ENCODE peak calls at places on chromosomes 6 and 20, in eight cellular contexts. One of them, this sample, is unnamed.
A peak's percentile ranks its signal among the peaks of the same experiment; 100 is the strongest.

GRCh38 chr20:45105317-45105716 is 4.4 kb upstream of the KCNS1 start:
- DNase-seq in AG04449: no peak
- DNase-seq in kidney epithelial cell: no peak
- DNase-seq in HFF-Myc: no peak
- DNase-seq in neural progenitor cell: no peak
- DNase-seq in MCF 10A: no peak
- DNase-seq in cardiac fibroblast: no peak
- DNase-seq in NB4: no peak
- DNase-seq in this sample: no peak

GRCh38 chr20:58480455-58481356 is 34.5 kb downstream of the APCDD1L start:
- DNase-seq in AG04449: no peak
- DNase-seq in kidney epithelial cell: no peak
- DNase-seq in HFF-Myc: no peak
- DNase-seq in neural progenitor cell: no peak
- DNase-seq in MCF 10A: no peak
- DNase-seq in cardiac fibroblast: no peak
- DNase-seq in NB4: no peak
- DNase-seq in this sample: no peak

GRCh38 chr6:118325220-118325860 is 222.8 kb upstream of the PLN start:
- DNase-seq in AG04449: no peak
- DNase-seq in kidney epithelial cell: no peak
- DNase-seq in HFF-Myc: no peak
- DNase-seq in neural progenitor cell: no peak
- DNase-seq in MCF 10A: peak; percentile 42
- DNase-seq in cardiac fibroblast: peak; percentile 5
- DNase-seq in NB4: no peak
- DNase-seq in this sample: no peak

GRCh38 chr6:5279891-5280338 is 18.6 kb downstream of the FARS2 start:
- DNase-seq in AG04449: no peak
- DNase-seq in kidney epithelial cell: no peak
- DNase-seq in HFF-Myc: no peak
- DNase-seq in neural progenitor cell: no peak
- DNase-seq in MCF 10A: no peak
- DNase-seq in cardiac fibroblast: no peak
- DNase-seq in NB4: no peak
- DNase-seq in this sample: no peak

GRCh38 chr6:113644861-113645575 is 212.1 kb upstream of the MARCKS start:
- DNase-seq in AG04449: peak; percentile 99
- DNase-seq in kidney epithelial cell: peak; percentile 88
- DNase-seq in HFF-Myc: peak; percentile 93
- DNase-seq in neural progenitor cell: no peak
- DNase-seq in MCF 10A: peak; percentile 93
- DNase-seq in cardiac fibroblast: peak; percentile 88
- DNase-seq in NB4: no peak
- DNase-seq in this sample: peak; percentile 88

GRCh38 chr20:1274485-1275313 is 8.6 kb downstream of the SNPH start:
- DNase-seq in AG04449: no peak
- DNase-seq in kidney epithelial cell: no peak
- DNase-seq in HFF-Myc: no peak
- DNase-seq in neural progenitor cell: no peak
- DNase-seq in MCF 10A: no peak
- DNase-seq in cardiac fibroblast: no peak
- DNase-seq in NB4: no peak
- DNase-seq in this sample: no peak

GRCh38 chr6:12534454-12534853 is 182.1 kb upstream of the PHACTR1 start:
- DNase-seq in AG04449: no peak
- DNase-seq in kidney epithelial cell: no peak
- DNase-seq in HFF-Myc: no peak
- DNase-seq in neural progenitor cell: no peak
- DNase-seq in MCF 10A: no peak
- DNase-seq in cardiac fibroblast: no peak
- DNase-seq in NB4: no peak
- DNase-seq in this sample: no peak

GRCh38 chr20:34074101-34074760 is 37.8 kb downstream of the EIF2S2 start:
- DNase-seq in AG04449: no peak
- DNase-seq in kidney epithelial cell: no peak
- DNase-seq in HFF-Myc: no peak
- DNase-seq in neural progenitor cell: no peak
- DNase-seq in MCF 10A: no peak
- DNase-seq in cardiac fibroblast: no peak
- DNase-seq in NB4: no peak
- DNase-seq in this sample: no peak

GRCh38 chr6:139355172-139355571 is 19.3 kb downstream of the CITED2 start:
- DNase-seq in AG04449: no peak
- DNase-seq in kidney epithelial cell: no peak
- DNase-seq in HFF-Myc: no peak
- DNase-seq in neural progenitor cell: no peak
- DNase-seq in MCF 10A: no peak
- DNase-seq in cardiac fibroblast: no peak
- DNase-seq in NB4: no peak
- DNase-seq in this sample: no peak

GRCh38 chr20:62887147-62887859 is 25.7 kb upstream of the TCFL5 start:
- DNase-seq in AG04449: peak; percentile 33
- DNase-seq in kidney epithelial cell: no peak
- DNase-seq in HFF-Myc: no peak
- DNase-seq in neural progenitor cell: no peak
- DNase-seq in MCF 10A: no peak
- DNase-seq in cardiac fibroblast: peak; percentile 91
- DNase-seq in NB4: no peak
- DNase-seq in this sample: peak; percentile 82

GRCh38 chr6:19245656-19246055 is 591.5 kb upstream of the ID4 start:
- DNase-seq in AG04449: no peak
- DNase-seq in kidney epithelial cell: no peak
- DNase-seq in HFF-Myc: no peak
- DNase-seq in neural progenitor cell: no peak
- DNase-seq in MCF 10A: no peak
- DNase-seq in cardiac fibroblast: no peak
- DNase-seq in NB4: no peak
- DNase-seq in this sample: no peak

GRCh38 chr6:131062245-131063027 is 609 bp downstream of the EPB41L2 start:
- DNase-seq in AG04449: no peak
- DNase-seq in kidney epithelial cell: no peak
- DNase-seq in HFF-Myc: no peak
- DNase-seq in neural progenitor cell: peak; percentile 46
- DNase-seq in MCF 10A: peak; percentile 13
- DNase-seq in cardiac fibroblast: no peak
- DNase-seq in NB4: peak; percentile 40
- DNase-seq in this sample: no peak

GRCh38 chr20:36571564-36572504 is 1.6 kb upstream of the TGIF2 start:
- DNase-seq in AG04449: no peak
- DNase-seq in kidney epithelial cell: no peak
- DNase-seq in HFF-Myc: no peak
- DNase-seq in neural progenitor cell: peak; percentile 72
- DNase-seq in MCF 10A: no peak
- DNase-seq in cardiac fibroblast: no peak
- DNase-seq in NB4: peak; percentile 66
- DNase-seq in this sample: no peak

GRCh38 chr6:3764516-3765333 is 13.2 kb upstream of the PXDC1 start:
- DNase-seq in AG04449: no peak
- DNase-seq in kidney epithelial cell: no peak
- DNase-seq in HFF-Myc: no peak
- DNase-seq in neural progenitor cell: no peak
- DNase-seq in MCF 10A: no peak
- DNase-seq in cardiac fibroblast: no peak
- DNase-seq in NB4: peak; percentile 47
- DNase-seq in this sample: no peak

GRCh38 chr6:146041282-146041681 is 12.4 kb downstream of the GRM1 start:
- DNase-seq in AG04449: no peak
- DNase-seq in kidney epithelial cell: no peak
- DNase-seq in HFF-Myc: peak; percentile 4
- DNase-seq in neural progenitor cell: peak; percentile 70
- DNase-seq in MCF 10A: peak; percentile 66
- DNase-seq in cardiac fibroblast: peak; percentile 31
- DNase-seq in NB4: peak; percentile 47
- DNase-seq in this sample: no peak

GRCh38 chr20:31430568-31431095 is 9.8 kb upstream of the DEFB123 start:
- DNase-seq in AG04449: no peak
- DNase-seq in kidney epithelial cell: no peak
- DNase-seq in HFF-Myc: no peak
- DNase-seq in neural progenitor cell: no peak
- DNase-seq in MCF 10A: no peak
- DNase-seq in cardiac fibroblast: no peak
- DNase-seq in NB4: no peak
- DNase-seq in this sample: no peak

GRCh38 chr6:28218312-28219248 is 6.5 kb upstream of the ZSCAN9 start:
- DNase-seq in AG04449: no peak
- DNase-seq in kidney epithelial cell: no peak
- DNase-seq in HFF-Myc: no peak
- DNase-seq in neural progenitor cell: peak; percentile 69
- DNase-seq in MCF 10A: peak; percentile 58
- DNase-seq in cardiac fibroblast: peak; percentile 70
- DNase-seq in NB4: peak; percentile 88
- DNase-seq in this sample: no peak

GRCh38 chr6:106613590-106613989 is 15.7 kb downstream of the RTN4IP1 start:
- DNase-seq in AG04449: no peak
- DNase-seq in kidney epithelial cell: no peak
- DNase-seq in HFF-Myc: no peak
- DNase-seq in neural progenitor cell: no peak
- DNase-seq in MCF 10A: no peak
- DNase-seq in cardiac fibroblast: no peak
- DNase-seq in NB4: no peak
- DNase-seq in this sample: no peak

DNA sequence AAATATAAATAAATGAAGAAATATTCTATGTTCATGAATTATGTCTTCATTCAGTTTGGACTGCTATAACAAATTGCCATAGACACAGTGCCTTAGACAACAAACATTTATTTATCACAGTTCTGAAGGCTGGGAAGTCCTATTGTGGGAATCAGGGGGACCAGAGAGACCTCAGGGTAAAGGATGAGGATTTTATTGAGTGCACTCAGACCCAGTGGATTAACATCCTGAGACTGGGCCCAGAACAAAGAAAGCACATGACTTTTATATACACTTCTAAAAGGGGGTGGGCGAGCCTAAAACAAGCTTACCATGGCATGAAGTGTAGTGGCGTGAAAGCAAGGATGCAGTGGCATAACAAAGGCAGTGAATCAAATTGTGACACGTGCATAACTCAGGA is 26.9 kb upstream of the CBLN4 start:
- DNase-seq in AG04449: no peak
- DNase-seq in kidney epithelial cell: no peak
- DNase-seq in HFF-Myc: no peak
- DNase-seq in neural progenitor cell: no peak
- DNase-seq in MCF 10A: peak; percentile 3
- DNase-seq in cardiac fibroblast: no peak
- DNase-seq in NB4: peak; percentile 10
- DNase-seq in this sample: no peak
- TF ChIP-seq CTCF in AG04449: no peak
- TF ChIP-seq CTCF in kidney epithelial cell: no peak
- TF ChIP-seq CTCF in HFF-Myc: no peak
- TF ChIP-seq CTCF in neural progenitor cell: no peak
- TF ChIP-seq CTCF in MCF 10A: no peak
- TF ChIP-seq CTCF in cardiac fibroblast: no peak
- TF ChIP-seq CTCF in NB4: no peak
- TF ChIP-seq CTCF in this sample: no peak

DNA sequence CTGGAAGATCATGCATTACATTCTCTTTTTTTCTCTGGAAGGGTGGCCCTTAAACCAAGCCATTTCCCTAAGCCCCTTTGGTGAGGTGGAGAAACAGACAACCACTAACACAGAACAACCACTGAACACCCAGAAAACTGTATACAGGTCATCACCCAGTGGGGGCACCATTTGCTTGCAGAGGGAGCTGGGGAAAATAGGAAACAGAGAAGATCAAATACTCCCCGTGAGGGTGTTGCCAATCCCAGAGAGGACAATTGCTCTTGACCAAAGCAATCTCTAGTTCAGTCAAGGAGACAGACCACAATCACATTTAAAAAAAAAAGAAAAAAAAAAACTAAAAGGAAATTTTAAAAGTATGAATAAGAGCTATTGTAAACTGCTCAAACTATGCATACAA is 865 bp upstream of the DAAM2 start:
- DNase-seq in AG04449: no peak
- DNase-seq in kidney epithelial cell: no peak
- DNase-seq in HFF-Myc: no peak
- DNase-seq in neural progenitor cell: no peak
- DNase-seq in MCF 10A: peak; percentile 9
- DNase-seq in cardiac fibroblast: peak; percentile 41
- DNase-seq in NB4: peak; percentile 7
- DNase-seq in this sample: no peak
- TF ChIP-seq CTCF in AG04449: peak; percentile 31
- TF ChIP-seq CTCF in kidney epithelial cell: peak; percentile 21
- TF ChIP-seq CTCF in HFF-Myc: peak; percentile 25
- TF ChIP-seq CTCF in neural progenitor cell: peak; percentile 34
- TF ChIP-seq CTCF in MCF 10A: no peak
- TF ChIP-seq CTCF in cardiac fibroblast: peak; percentile 25
- TF ChIP-seq CTCF in NB4: no peak
- TF ChIP-seq CTCF in this sample: no peak

DNA sequence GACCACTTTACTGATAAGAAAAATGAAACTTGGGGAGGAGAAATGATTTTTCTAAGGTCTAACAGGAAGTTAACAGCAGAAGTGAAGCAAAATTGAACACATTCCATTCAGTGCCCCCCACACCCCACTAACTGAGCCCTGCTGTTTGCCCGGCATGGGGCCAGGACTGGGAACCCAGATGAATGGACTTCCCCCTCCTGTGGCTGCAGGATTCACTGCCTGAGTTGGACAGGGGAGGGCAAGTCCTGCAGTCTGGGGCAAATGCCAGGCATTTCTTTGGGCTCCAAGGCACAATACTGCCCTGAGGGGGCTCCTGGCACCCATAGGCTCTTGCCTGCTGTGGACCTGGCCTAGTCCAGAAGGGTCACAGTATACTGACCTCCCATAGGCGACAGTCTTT is 28.3 kb downstream of the FYN start:
- DNase-seq in AG04449: no peak
- DNase-seq in kidney epithelial cell: no peak
- DNase-seq in HFF-Myc: no peak
- DNase-seq in neural progenitor cell: peak; percentile 67
- DNase-seq in MCF 10A: no peak
- DNase-seq in cardiac fibroblast: no peak
- DNase-seq in NB4: peak; percentile 44
- DNase-seq in this sample: no peak
- TF ChIP-seq CTCF in AG04449: peak; percentile 9
- TF ChIP-seq CTCF in kidney epithelial cell: no peak
- TF ChIP-seq CTCF in HFF-Myc: no peak
- TF ChIP-seq CTCF in neural progenitor cell: no peak
- TF ChIP-seq CTCF in MCF 10A: no peak
- TF ChIP-seq CTCF in cardiac fibroblast: no peak
- TF ChIP-seq CTCF in NB4: no peak
- TF ChIP-seq CTCF in this sample: no peak

GRCh38 chr6:30647039-30647801 is at the start of gene C6orf136:
- DNase-seq in AG04449: peak; percentile 47
- DNase-seq in kidney epithelial cell: peak; percentile 72
- DNase-seq in HFF-Myc: peak; percentile 75
- DNase-seq in neural progenitor cell: peak; percentile 97
- DNase-seq in MCF 10A: peak; percentile 91
- DNase-seq in cardiac fibroblast: peak; percentile 96
- DNase-seq in NB4: peak; percentile 96
- DNase-seq in this sample: peak; percentile 84
- TF ChIP-seq CTCF in AG04449: no peak
- TF ChIP-seq CTCF in kidney epithelial cell: no peak
- TF ChIP-seq CTCF in HFF-Myc: no peak
- TF ChIP-seq CTCF in neural progenitor cell: no peak
- TF ChIP-seq CTCF in MCF 10A: no peak
- TF ChIP-seq CTCF in cardiac fibroblast: no peak
- TF ChIP-seq CTCF in NB4: no peak
- TF ChIP-seq CTCF in this sample: no peak